ENCODE peak calls at places on chromosomes 2 and 18, in four cellular contexts. M, S, O and K are unnamed samples.

GRCh38 chr18:63445067-63445466 is 22.8 kb upstream of the VPS4B start:
- DNase-seq in M (no peak), S (no peak), O (no peak), K (no peak)

GRCh38 chr2:239203443-239204142 is 197.2 kb downstream of the HDAC4 start:
- DNase-seq in M (no peak), S (no peak), O (no peak), K (no peak)

GRCh38 chr18:1663879-1664705 is 759.4 kb downstream of the ADCYAP1 start:
- DNase-seq in M (peak; percentile 44), S (peak; percentile 77), O (no peak), K (peak; percentile 44)

GRCh38 chr2:47486858-47487497 is 84.0 kb downstream of the MSH2 start:
- DNase-seq in M (no peak), S (peak; percentile 33), O (peak; percentile 23), K (no peak)

GRCh38 chr2:122136071-122136470 is 380.6 kb downstream of the TSN start:
- DNase-seq in M (peak; percentile 33), S (peak; percentile 26), O (no peak), K (peak; percentile 56)

GRCh38 chr2:16777123-16777872 is 111.7 kb upstream of the CYRIA start:
- DNase-seq in M (no peak), S (no peak), O (no peak), K (no peak)

GRCh38 chr2:148681443-148681842 is 36.9 kb downstream of the EPC2 start:
- DNase-seq in M (no peak), S (no peak), O (no peak), K (no peak)

GRCh38 chr2:232327089-232328037 is 51.2 kb upstream of the ALPP start:
- DNase-seq in M (peak; percentile 75), S (peak; percentile 63), O (no peak), K (peak; percentile 59)

GRCh38 chr2:102708847-102709559 is 52.8 kb upstream of the TMEM182 start:
- DNase-seq in M (peak; percentile 79), S (no peak), O (no peak), K (peak; percentile 80)

GRCh38 chr18:24631238-24632025 is 171.0 kb downstream of the HRH4 start:
- DNase-seq in M (no peak), S (no peak), O (no peak), K (no peak)

GRCh38 chr2:231104115-231104713 is 20.6 kb downstream of the HTR2B start:
- DNase-seq in M (peak; percentile 55), S (peak; percentile 41), O (peak; percentile 55), K (peak; percentile 50)

GRCh38 chr2:64359892-64360657 is 93.9 kb upstream of the LGALSL start:
- DNase-seq in M (peak; percentile 82), S (peak; percentile 52), O (no peak), K (peak; percentile 13)

GRCh38 chr2:96685592-96686459 is 43.3 kb downstream of the FER1L5 start:
- DNase-seq in M (no peak), S (peak; percentile 52), O (no peak), K (peak; percentile 74)

GRCh38 chr2:230878599-230878965 is 13.8 kb downstream of the ITM2C start:
- DNase-seq in M (no peak), S (no peak), O (no peak), K (no peak)

GRCh38 chr2:62184499-62185045 is 11.3 kb upstream of the B3GNT2 start:
- DNase-seq in M (no peak), S (no peak), O (no peak), K (no peak)

GRCh38 chr18:3995476-3996102 is 459.5 kb downstream of the DLGAP1 start:
- DNase-seq in M (peak; percentile 79), S (peak; percentile 84), O (peak; percentile 38), K (peak; percentile 56)

GRCh38 chr2:41791523-41791922 is 256.3 kb upstream of the PKDCC start:
- DNase-seq in M (peak; percentile 38), S (peak; percentile 20), O (no peak), K (peak; percentile 20)

DNA sequence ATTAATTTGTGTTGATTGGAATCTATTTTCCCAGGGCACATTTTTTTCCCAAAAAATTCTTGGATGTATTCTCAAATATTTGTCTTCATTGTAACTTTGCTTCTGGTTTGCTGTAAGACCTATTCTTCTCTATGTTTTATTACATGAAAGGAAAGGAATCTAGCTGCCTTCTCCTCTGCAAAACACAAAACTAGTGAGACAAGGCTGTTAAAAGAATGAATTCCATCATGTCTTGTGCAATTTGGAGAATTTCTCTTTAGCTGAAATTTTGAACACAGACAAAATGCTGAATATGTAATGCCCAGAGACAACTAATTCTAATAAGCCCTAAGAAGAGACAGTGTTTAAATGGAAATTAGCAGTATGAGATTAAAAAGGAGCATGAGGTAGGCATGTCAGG is 275.9 kb downstream of the CDH20 start:
- DNase-seq in M (no peak), S (no peak), O (no peak), K (no peak)
- TF ChIP-seq SMC3 in M (no peak), S (no peak), O (no peak), K (no peak)

GRCh38 chr18:47797126-47797525 is 133.3 kb downstream of the SMAD2 start:
- DNase-seq in M (no peak), S (no peak), O (no peak), K (no peak)
- TF ChIP-seq POLR2A in M (no peak), S (no peak), O (no peak), K (no peak)

DNA sequence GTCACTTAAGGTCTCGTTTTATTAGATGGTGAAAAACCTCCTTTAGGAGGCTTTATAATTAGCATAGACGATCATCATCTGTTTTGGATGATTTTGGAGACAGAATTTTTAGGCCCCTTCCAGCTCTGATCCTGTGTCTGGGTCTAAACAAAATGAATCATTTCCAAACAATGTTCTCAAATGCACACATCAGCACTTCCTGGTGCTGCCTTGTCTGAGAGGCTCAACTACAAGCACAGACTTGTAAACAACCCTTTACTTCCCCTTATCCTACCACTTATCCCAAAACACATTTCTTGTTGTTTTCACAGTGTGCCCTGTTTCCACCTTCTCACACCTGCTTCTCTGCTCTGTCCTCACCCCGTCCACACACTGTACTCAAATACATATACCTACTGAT is 71.3 kb upstream of the COL3A1 start:
- DNase-seq in M (peak; percentile 18), S (no peak), O (no peak), K (no peak)
- TF ChIP-seq POLR2AphosphoS2 in M (no peak), S (no peak), O (no peak), K (no peak)

GRCh38 chr2:209316141-209316540 is 107.7 kb upstream of the MAP2 start:
- DNase-seq in M (no peak), S (no peak), O (no peak), K (no peak)

GRCh38 chr2:209311948-209312347 is 111.9 kb upstream of the MAP2 start:
- DNase-seq in M (no peak), S (no peak), O (no peak), K (no peak)

GRCh38 chr2:209314641-209315040 is 109.2 kb upstream of the MAP2 start:
- DNase-seq in M (no peak), S (no peak), O (no peak), K (no peak)
- TF ChIP-seq SMC3 in M (no peak), S (no peak), O (no peak), K (no peak)

GRCh38 chr2:86107031-86107430 is 996 bp downstream of the PTCD3 start:
- DNase-seq in M (no peak), S (no peak), O (no peak), K (no peak)

GRCh38 chr2:86105252-86105968 is at the start of gene POLR1A:
- DNase-seq in M (peak; percentile 96), S (peak; percentile 92), O (no peak), K (peak; percentile 94)

GRCh38 chr2:86102157-86102556 is 3.5 kb downstream of the POLR1A start:
- DNase-seq in M (no peak), S (no peak), O (no peak), K (no peak)

GRCh38 chr2:86105969-86106945 is at the start of gene PTCD3:
- DNase-seq in M (peak; percentile 98), S (peak; percentile 97), O (peak; percentile 90), K (peak; percentile 96)
- TF ChIP-seq POLR2A in M (peak; percentile 96), S (peak; percentile 98), O (peak; percentile 99), K (peak; percentile 98)

GRCh38 chr2:31729442-31730092 is 148.8 kb upstream of the SRD5A2 start:
- DNase-seq in M (peak; percentile 66), S (peak; percentile 42), O (peak; percentile 12), K (peak; percentile 60)

GRCh38 chr2:31729065-31729439 is 148.3 kb upstream of the SRD5A2 start:
- DNase-seq in M (no peak), S (no peak), O (no peak), K (peak; percentile 12)

GRCh38 chr2:31725444-31725843 is 144.7 kb upstream of the SRD5A2 start:
- DNase-seq in M (no peak), S (no peak), O (no peak), K (no peak)

GRCh38 chr2:31728406-31729064 is 147.8 kb upstream of the SRD5A2 start:
- DNase-seq in M (no peak), S (no peak), O (no peak), K (no peak)
- TF ChIP-seq POLR2AphosphoS2 in M (no peak), S (no peak), O (no peak), K (no peak)

GRCh38 chr2:137050949-137051348 is 285.6 kb downstream of the THSD7B start:
- DNase-seq in M (peak; percentile 5), S (no peak), O (no peak), K (no peak)
- TF ChIP-seq SMC3 in M (no peak), S (no peak), O (peak; percentile 5), K (no peak)

GRCh38 chr18:12001400-12001799 is 20.1 kb downstream of the IMPA2 start:
- DNase-seq in M (no peak), S (no peak), O (no peak), K (no peak)
- TF ChIP-seq POLR2A in M (no peak), S (no peak), O (no peak), K (no peak)

DNA sequence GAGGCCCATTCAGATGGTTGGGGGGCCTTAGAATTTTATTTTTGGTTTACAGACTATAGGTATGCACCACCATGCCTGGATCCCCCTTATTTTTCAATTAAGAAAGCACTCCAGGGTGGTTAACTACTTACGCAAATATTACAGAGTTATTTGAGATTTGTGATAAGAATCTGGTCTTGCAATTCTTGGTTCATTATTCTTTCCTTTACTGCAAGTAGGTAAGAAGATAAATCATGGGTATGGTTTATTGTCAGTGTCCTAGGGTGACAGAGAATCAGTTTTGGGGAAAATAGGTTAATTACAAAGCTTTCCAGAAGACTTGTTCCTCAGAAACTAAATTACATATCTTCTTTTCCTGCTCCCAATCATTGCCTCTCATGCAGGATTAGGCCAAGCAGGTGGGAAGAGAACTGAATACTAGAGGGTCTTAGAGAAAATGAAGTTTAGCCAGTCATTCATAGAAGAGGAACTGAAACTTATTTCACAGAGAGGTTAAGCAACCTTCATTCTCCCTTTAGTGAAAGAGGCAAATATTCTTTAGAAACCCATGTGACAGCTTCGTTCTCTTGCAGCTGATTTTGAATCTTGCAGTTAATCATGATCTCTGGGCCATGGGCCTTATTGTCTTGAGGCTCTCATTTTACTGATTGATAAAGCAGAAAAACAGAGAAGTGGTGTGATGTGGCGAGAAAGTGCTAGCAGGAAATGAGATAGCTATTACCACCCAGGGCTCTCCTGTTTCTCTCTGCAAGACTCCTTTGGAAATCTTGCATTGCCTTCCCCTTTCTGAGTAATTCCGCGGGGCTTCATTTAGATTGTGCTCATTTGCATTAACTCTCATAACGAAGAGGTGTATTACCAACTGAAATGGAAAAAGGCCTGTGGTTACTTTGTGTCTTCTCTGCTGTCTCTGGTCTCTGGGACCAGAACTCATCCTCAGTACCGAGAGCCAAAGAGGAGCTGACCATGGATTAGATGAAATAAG is 44.8 kb upstream of the ARHGAP25 start:
- DNase-seq in M (no peak), S (no peak), O (peak; percentile 85), K (no peak)
- TF ChIP-seq POLR2AphosphoS2 in M (no peak), S (no peak), O (no peak), K (no peak)